ENCODE peak calls at places on chromosomes 2 and 18, in ten cellular contexts. B, O, M, V, L, W, F, C, D and I are unnamed samples.

GRCh38 chr2:27860111-27860510 is 30.1 kb downstream of the RBKS start:
- DNase-seq in O (no peak), C (no peak), V (no peak), M (no peak), W (no peak), L (no peak), D (no peak), B (peak; percentile 15), F (no peak), I (no peak)

GRCh38 chr2:164030623-164031022 is 294.8 kb upstream of the FIGN start:
- DNase-seq in M (no peak), L (no peak), C (no peak), W (no peak), V (no peak), D (no peak), O (no peak), F (no peak), B (no peak), I (no peak)

GRCh38 chr2:176297067-176297466 is 27.8 kb downstream of the MTX2 start:
- DNase-seq in C (no peak), L (no peak), W (no peak), F (no peak), V (no peak), M (no peak), O (no peak), B (no peak), D (no peak), I (no peak)

GRCh38 chr2:112579280-112579679 is 5.1 kb upstream of the CHCHD5 start:
- DNase-seq in L (no peak), M (no peak), D (no peak), C (no peak), W (no peak), O (no peak), F (no peak), V (no peak), B (peak; percentile 32), I (no peak)

GRCh38 chr2:142165790-142166189 is 35.0 kb upstream of the LRP1B start:
- DNase-seq in D (peak; percentile 48), W (no peak), O (no peak), M (no peak), B (no peak), V (no peak), C (peak; percentile 73), F (no peak), L (peak; percentile 11), I (no peak)

GRCh38 chr18:9494778-9495302 is 19.5 kb downstream of the RALBP1 start:
- DNase-seq in L (no peak), V (no peak), W (no peak), O (no peak), B (no peak), D (no peak), F (no peak), C (no peak), M (no peak), I (no peak)

GRCh38 chr2:178997067-178997466 is 52.9 kb downstream of the CCDC141 start:
- DNase-seq in D (no peak), W (no peak), B (no peak), V (no peak), F (no peak), M (no peak), L (no peak), C (no peak), O (no peak), I (no peak)

GRCh38 chr2:136206613-136207012 is 88.7 kb upstream of the CXCR4 start:
- DNase-seq in M (peak; percentile 90), F (no peak), B (no peak), L (no peak), O (no peak), D (no peak), V (no peak), W (no peak), C (no peak), I (no peak)

GRCh38 chr2:48519608-48520007 is 10.3 kb upstream of the STON1 start:
- DNase-seq in D (no peak), L (no peak), V (no peak), W (no peak), C (no peak), O (no peak), F (no peak), M (no peak), B (no peak), I (no peak)

GRCh38 chr2:65630643-65631042 is 198.2 kb upstream of the SPRED2 start:
- DNase-seq in O (no peak), M (no peak), C (no peak), F (no peak), L (no peak), D (no peak), W (no peak), B (no peak), V (no peak), I (no peak)

DNA sequence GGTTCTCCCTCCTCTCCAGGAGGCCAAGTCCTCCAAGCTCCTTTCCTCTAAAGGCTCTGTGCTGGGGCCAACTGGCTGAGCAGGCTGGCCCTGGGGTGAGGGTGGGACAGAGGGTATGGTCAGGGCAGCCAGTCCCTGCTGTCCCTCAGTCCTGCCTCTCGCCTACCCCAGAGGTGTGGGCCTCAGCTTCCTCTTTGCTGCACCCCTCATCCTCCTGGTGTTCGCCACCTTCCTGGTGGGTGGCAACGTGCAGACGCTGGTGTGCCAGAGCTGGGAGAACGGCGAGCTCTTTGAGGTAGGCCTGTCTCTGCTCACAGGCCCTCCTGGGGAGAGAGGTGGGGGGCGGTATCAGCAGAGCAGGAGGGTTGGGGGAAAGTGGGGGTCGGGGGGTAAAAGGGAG is 6.8 kb downstream of the PROM2 start:
- DNase-seq in M (no peak), L (no peak), C (no peak), V (no peak), W (no peak), F (no peak), O (no peak), B (no peak), D (no peak), I (no peak)
- H3K9me3 ChIP-seq in M (no peaks in the 10 kb centered on the region), L (peaks cover 25% of the 10 kb centered on the region), C (no peaks in the 10 kb centered on the region), V (no peaks in the 10 kb centered on the region), W (no peaks in the 10 kb centered on the region), F (no peaks in the 10 kb centered on the region), O (no peaks in the 10 kb centered on the region), B (no peaks in the 10 kb centered on the region), D (no peaks in the 10 kb centered on the region), I (no peaks in the 10 kb centered on the region)

DNA sequence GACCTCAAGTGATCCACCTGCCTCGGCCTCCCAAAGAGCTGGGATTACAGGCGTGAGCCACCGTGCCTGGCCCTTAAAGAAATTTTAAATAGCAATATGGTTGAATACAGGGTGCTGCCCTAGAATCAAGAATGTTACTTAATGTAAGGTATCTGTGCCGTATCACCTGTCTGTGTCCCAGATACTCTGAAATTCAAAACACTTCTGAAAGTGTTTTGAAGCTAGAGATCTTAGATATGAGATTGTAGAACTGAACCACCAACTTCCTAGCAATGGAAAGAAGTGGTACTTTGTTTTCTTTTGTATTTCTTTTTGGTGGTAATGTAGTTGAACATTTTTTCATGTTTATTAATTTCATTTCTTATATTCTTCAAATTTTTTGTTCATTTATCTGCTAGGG is 13.0 kb downstream of the PTPN4 start:
- DNase-seq in B (no peak), W (peak; percentile 34), C (no peak), M (no peak), V (no peak), O (no peak), L (no peak), F (no peak), D (no peak), I (no peak)
- H3K9me3 ChIP-seq in B (no peaks in the 10 kb centered on the region), W (no peaks in the 10 kb centered on the region), C (no peaks in the 10 kb centered on the region), M (no peaks in the 10 kb centered on the region), V (no peaks in the 10 kb centered on the region), O (no peaks in the 10 kb centered on the region), L (no peaks in the 10 kb centered on the region), F (no peaks in the 10 kb centered on the region), D (no peaks in the 10 kb centered on the region), I (no peaks in the 10 kb centered on the region)

DNA sequence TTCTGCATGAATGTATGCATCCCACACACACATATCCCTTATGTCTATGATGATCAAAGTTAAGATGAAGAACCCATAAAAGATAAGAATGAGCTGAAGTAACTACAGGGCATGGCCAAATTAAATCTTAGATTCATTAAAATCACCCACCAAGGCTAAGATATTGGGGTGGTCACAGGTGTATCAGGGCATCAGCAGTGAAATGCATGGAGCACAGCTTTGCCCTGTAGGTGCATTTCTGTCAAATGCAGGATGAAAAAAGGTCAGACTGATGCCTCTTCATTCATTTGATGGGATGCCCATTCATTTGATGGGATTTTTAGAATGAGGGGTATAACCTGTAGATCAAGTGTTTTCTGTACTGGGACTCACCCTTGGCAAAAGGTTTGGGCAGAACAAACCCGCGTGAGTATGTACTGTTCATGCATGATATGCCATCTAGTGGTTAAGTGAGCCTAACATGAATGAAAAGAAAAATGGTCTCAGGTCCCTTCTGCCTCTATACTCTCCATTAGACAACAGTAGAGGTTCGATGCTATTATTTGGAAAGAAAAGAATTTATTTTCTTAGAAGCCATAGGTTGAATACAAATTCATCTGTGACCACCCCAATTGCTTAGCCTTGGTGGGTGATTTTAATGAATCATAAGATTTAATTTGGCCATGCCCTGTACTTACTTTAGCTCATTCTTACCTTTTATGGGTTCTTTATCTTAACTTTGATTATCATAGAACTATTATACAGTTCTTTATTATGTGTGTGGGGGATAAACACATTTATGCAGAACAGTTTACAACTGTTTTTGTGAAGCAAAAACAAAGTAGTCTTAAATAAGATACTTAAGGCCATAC is 43.2 kb upstream of the NOSTRIN start:
- DNase-seq in V (no peak), C (peak; percentile 55), M (no peak), F (no peak), W (peak; percentile 38), D (peak; percentile 60), O (no peak), B (no peak), L (peak; percentile 37), I (no peak)
- H3K9me3 ChIP-seq in V (no peaks in the 10 kb centered on the region), C (no peaks in the 10 kb centered on the region), M (no peaks in the 10 kb centered on the region), F (no peaks in the 10 kb centered on the region), W (no peaks in the 10 kb centered on the region), D (no peaks in the 10 kb centered on the region), O (no peaks in the 10 kb centered on the region), B (no peaks in the 10 kb centered on the region), L (no peaks in the 10 kb centered on the region), I (no peaks in the 10 kb centered on the region)

DNA sequence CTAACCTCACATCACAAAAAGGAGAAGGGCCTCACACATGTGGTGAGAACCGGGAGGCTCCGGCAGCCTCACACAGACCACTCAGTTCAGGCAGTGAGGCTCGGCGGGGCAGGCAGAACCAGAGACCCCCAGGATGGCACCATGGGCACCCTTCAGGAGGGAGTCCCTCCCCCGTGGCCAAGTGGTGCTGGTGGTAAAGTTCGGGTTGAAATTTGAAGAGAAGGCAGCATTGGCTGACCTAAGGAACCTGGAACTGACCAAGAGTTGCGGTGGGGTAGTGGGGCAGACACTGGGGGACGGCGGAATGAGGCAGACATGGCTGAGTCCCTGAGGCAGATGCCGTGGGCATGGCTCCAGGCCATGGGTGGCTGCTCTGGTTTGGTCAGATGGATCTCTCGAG is 239.3 kb upstream of the MYT1L start:
- DNase-seq in M (no peak), C (peak; percentile 21), O (no peak), V (no peak), W (no peak), F (no peak), L (no peak), B (no peak), D (no peak), I (no peak)
- H3K9me3 ChIP-seq in M (no peaks in the 10 kb centered on the region), C (peaks cover 17% of the 10 kb centered on the region), O (no peaks in the 10 kb centered on the region), V (no peaks in the 10 kb centered on the region), W (no peaks in the 10 kb centered on the region), F (no peaks in the 10 kb centered on the region), L (peaks cover 23% of the 10 kb centered on the region), B (no peaks in the 10 kb centered on the region), D (no peaks in the 10 kb centered on the region), I (no peaks in the 10 kb centered on the region)

GRCh38 chr2:107437265-107437664 is 389.4 kb upstream of the RGPD4 start:
- DNase-seq in F (no peak), C (no peak), M (no peak), O (no peak), L (no peak), B (no peak), D (no peak), W (no peak), V (no peak), I (no peak)
- H3K9me3 ChIP-seq in F (no peaks in the 10 kb centered on the region), C (no peaks in the 10 kb centered on the region), M (no peaks in the 10 kb centered on the region), O (no peaks in the 10 kb centered on the region), L (no peaks in the 10 kb centered on the region), B (no peaks in the 10 kb centered on the region), D (no peaks in the 10 kb centered on the region), W (no peaks in the 10 kb centered on the region), V (no peaks in the 10 kb centered on the region), I (no peaks in the 10 kb centered on the region)